ENCODE peak calls at places on chromosomes 6 and 20, in seven cellular contexts. K, X, Y, F, O, Z and N are unnamed samples.
A peak's percentile ranks its signal among the peaks of the same experiment; 100 is the strongest.

GRCh38 chr20:40949346-40949745 is 79.3 kb upstream of the TOP1 start:
- DNase-seq in K (no peak), F (no peak), X (no peak), O (no peak), Z (no peak), Y (peak; percentile 31), N (no peak)

GRCh38 chr6:164897523-164898094 is 411.8 kb downstream of the C6orf118 start:
- DNase-seq in O (no peak), K (no peak), Y (no peak), Z (peak; percentile 1), F (no peak), X (no peak), N (no peak)

GRCh38 chr6:32370510-32370909 is 1.2 kb downstream of the TSBP1 start:
- DNase-seq in O (peak; percentile 55), X (no peak), K (no peak), Z (no peak), F (no peak), Y (no peak), N (no peak)

GRCh38 chr6:43952746-43953145 is 174.5 kb downstream of the MRPL14 start:
- DNase-seq in X (no peak), Z (no peak), K (no peak), Y (no peak), F (no peak), O (peak; percentile 33), N (no peak)

GRCh38 chr6:25136879-25137278 is 142.3 kb upstream of the CARMIL1 start:
- DNase-seq in Y (no peak), F (no peak), K (no peak), O (peak; percentile 47), X (no peak), Z (no peak), N (no peak)

GRCh38 chr6:166586424-166587156 is at the start of gene RAMACL:
- DNase-seq in O (no peak), F (no peak), Y (peak; percentile 43), K (peak; percentile 32), Z (peak; percentile 88), X (no peak), N (no peak)

GRCh38 chr6:146997062-146997461 is 207.2 kb upstream of the STXBP5 start:
- DNase-seq in F (no peak), Z (no peak), O (peak; percentile 78), X (no peak), Y (no peak), K (no peak), N (no peak)

GRCh38 chr6:90144396-90144795 is 152.2 kb downstream of the BACH2 start:
- DNase-seq in O (no peak), Z (no peak), K (no peak), F (no peak), Y (no peak), X (no peak), N (no peak)

GRCh38 chr6:45422541-45423110 is 44.9 kb upstream of the SUPT3H start:
- DNase-seq in Y (no peak), X (peak; percentile 52), O (peak; percentile 63), Z (peak; percentile 16), K (peak; percentile 56), F (no peak), N (no peak)

GRCh38 chr6:161486326-161486725 is 212.5 kb upstream of the AGPAT4 start:
- DNase-seq in O (peak; percentile 66), Z (no peak), Y (no peak), F (peak; percentile 69), K (no peak), X (no peak), N (no peak)

GRCh38 chr6:16727996-16728395 is 33.3 kb downstream of the ATXN1 start:
- DNase-seq in O (no peak), X (no peak), K (no peak), Z (no peak), Y (no peak), F (no peak), N (no peak)

GRCh38 chr20:23283096-23283850 is 67.3 kb upstream of the NXT1 start:
- DNase-seq in O (no peak), X (no peak), Z (no peak), K (no peak), Y (no peak), F (no peak), N (no peak)

GRCh38 chr20:15012551-15012950 is 675.1 kb upstream of the FLRT3 start:
- DNase-seq in O (no peak), F (no peak), Z (no peak), K (no peak), X (no peak), Y (no peak), N (no peak)

GRCh38 chr20:51440589-51440988 is 101.9 kb downstream of the NFATC2 start:
- DNase-seq in K (no peak), Z (peak; percentile 83), F (no peak), X (no peak), Y (no peak), O (no peak), N (no peak)

GRCh38 chr20:54573838-54574237 is 98.4 kb downstream of the DOK5 start:
- DNase-seq in Z (no peak), O (no peak), X (no peak), K (no peak), F (no peak), Y (no peak), N (no peak)

GRCh38 chr20:16945619-16946018 is 197.5 kb downstream of the OTOR start:
- DNase-seq in X (no peak), Z (no peak), K (no peak), F (no peak), Y (no peak), O (no peak), N (no peak)

GRCh38 chr6:33631971-33632585 is 11.0 kb downstream of the ITPR3 start:
- DNase-seq in Y (no peak), O (no peak), X (no peak), K (no peak), Z (no peak), F (no peak), N (no peak)

GRCh38 chr6:33630014-33630413 is 8.9 kb downstream of the ITPR3 start:
- DNase-seq in K (no peak), F (no peak), O (no peak), X (no peak), Z (no peak), Y (no peak), N (no peak)

GRCh38 chr6:33627876-33628275 is 6.8 kb downstream of the ITPR3 start:
- DNase-seq in K (no peak), Z (no peak), O (no peak), Y (no peak), F (no peak), X (no peak), N (no peak)

GRCh38 chr6:33624856-33625255 is 3.7 kb downstream of the ITPR3 start:
- DNase-seq in Y (no peak), Z (no peak), X (no peak), K (no peak), F (no peak), O (no peak), N (no peak)

DNA sequence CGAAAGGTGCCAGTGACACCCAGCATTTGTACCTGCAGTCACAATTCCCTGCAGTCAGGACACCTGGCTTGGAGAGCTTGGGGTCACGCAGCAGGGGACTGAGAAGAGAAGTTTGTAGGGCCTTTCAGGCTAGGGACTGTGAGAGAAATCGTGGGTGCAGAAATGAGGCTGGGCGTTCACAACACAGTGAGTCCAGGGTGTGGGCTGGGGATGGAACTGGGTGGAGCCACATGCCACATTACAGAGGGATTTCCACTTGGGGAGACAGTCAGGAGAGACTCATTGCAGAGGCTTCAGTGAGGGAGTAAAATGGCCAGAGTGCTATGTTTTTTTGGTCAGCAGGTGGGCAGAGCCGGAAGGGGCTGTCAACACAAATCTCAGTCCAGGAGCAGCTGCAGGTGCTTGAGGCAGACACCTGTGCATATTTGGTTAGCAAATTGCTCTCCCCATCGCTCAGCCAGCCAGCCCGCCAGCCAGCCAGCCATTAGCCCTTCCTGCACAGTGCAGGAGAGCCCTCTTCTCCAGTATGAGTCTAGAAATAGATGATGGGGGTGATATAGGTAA is 7.4 kb downstream of the ITPR3 start:
- DNase-seq in K (no peak), Z (peak; percentile 85), X (no peak), O (no peak), Y (no peak), F (no peak), N (no peak)
- TF ChIP-seq CTCF in K (no peak), Z (no peak), X (no peak), O (no peak), Y (no peak), F (no peak), N (no peak)

DNA sequence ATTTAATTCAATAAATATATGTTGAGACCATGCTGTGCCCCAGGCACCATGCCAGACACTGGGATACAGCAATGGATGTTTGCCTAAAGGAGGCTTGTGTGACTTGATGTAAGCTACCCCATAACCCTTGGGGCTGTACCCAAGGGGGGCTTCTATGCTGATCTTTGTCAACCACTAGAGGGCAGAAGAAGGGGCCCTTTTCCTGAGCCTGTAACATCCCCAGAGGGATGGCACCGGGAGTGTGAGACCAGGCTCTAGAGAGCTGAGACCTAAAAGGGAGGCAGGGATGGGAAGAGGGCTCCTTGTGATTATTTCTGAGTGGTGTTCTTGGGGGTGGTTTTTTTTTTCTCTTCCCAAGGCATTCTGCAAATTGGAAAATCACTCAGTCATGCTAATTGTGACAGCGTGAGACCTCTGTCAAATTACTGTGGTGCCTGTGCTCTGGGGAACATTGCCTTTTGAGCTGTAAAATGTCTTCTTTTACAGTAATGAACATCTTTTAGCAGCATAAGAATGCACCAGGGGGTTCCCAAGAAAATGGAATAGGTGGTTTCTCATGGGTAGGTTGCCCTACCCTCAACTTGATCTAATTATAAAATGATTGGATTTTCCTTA is 138.8 kb upstream of the SLC24A3 start:
- DNase-seq in X (no peak), K (no peak), Y (no peak), F (no peak), O (peak; percentile 3), Z (peak; percentile 22), N (no peak)
- TF ChIP-seq CTCF in X (no peak), K (no peak), Y (peak; percentile 58), F (peak; percentile 52), O (peak; percentile 24), Z (peak; percentile 71), N (peak; percentile 8)

DNA sequence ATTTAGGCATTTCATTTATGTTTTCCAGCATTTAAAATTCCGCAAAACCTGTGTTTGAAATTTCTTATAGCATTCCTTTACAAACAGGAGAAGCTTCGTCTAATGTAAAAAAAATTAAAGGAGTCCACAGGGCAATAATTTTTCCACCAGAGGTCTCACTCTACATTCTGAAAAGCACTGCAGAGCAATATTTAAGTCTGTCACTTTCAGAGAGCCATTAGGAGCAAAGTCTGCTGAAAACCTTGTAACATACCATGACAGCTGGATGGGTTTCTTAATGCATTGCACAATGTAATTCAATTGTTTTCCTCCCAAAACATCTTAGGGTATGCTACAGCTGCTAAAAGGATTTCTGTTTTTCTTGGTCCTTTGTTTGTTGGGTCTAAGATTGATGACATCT is 18.0 kb downstream of the BAG2 start:
- DNase-seq in O (peak; percentile 74), Y (no peak), K (no peak), X (no peak), F (no peak), Z (peak; percentile 15), N (no peak)
- TF ChIP-seq CTCF in O (peak; percentile 45), Y (peak; percentile 45), K (no peak), X (no peak), F (no peak), Z (peak; percentile 55), N (peak; percentile 48)

DNA sequence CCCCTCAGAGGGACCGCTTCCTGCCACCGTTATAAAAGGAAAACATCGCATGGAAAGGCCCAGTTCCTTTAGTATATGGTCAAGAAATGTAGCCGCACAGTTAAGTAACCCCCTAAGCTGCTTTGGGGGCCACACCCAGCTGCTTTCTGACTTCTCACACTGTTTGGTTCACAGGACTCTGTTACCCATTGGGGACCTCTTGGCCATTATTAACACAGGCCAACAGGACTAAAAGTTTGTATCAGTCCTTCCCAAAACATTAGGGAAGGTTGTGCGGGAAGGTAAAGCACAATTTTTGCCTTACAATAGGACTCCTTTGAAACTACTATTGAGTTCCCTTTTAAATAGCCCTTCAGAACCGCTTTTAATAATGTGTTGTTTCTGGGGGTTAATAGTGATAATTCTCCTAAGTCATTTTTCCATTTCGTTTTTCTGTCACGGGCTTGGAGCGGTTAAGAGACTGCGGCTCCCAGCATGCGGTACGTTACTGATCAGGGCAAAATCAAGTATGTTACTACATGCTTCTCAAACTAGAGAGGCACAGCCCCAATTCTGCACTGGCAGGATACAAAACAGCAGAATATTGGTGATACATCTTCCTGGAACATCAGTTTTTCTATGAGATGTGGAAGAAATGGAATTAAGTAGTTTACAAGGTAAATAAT is 668 bp upstream of the RPP40 start:
- DNase-seq in F (no peak), K (no peak), O (no peak), X (no peak), Y (no peak), Z (no peak), N (no peak)
- TF ChIP-seq CTCF in F (no peak), K (no peak), O (no peak), X (no peak), Y (no peak), Z (no peak), N (no peak)